ENCODE peak calls at places on chromosomes 13 and 19, in four cellular contexts. S is AG09309, A is lower leg skin, R is ovary. N is an unnamed sample.

GRCh38 chr19:10686193-10686592 is 15.0 kb upstream of the QTRT1 start:
- DNase-seq in S (no peak), A (no peak), R (no peak), N (no peak)

GRCh38 chr13:102721800-102722231 is 27.0 kb upstream of the METTL21C start:
- DNase-seq in S (no peak), A (no peak), R (no peak), N (no peak)

GRCh38 chr19:46426506-46427162 is 2.1 kb downstream of the PNMA8C start:
- DNase-seq in S (no peak), A (no peak), R (peak), N (no peak)

GRCh38 chr13:99805361-99805760 is 166.2 kb downstream of the ZIC5 start:
- DNase-seq in S (no peak), A (no peak), R (no peak), N (no peak)

GRCh38 chr19:46773018-46773399 is 15.4 kb downstream of the SLC1A5 start:
- DNase-seq in S (no peak), A (no peak), R (no peak), N (no peak)

GRCh38 chr19:17136026-17136425 is 60.4 kb downstream of the MYO9B start:
- DNase-seq in S (no peak), A (no peak), R (no peak), N (no peak)

GRCh38 chr13:101970339-101970738 is 431.5 kb downstream of the FGF14 start:
- DNase-seq in S (no peak), A (no peak), R (no peak), N (no peak)

GRCh38 chr19:16368385-16369305 is 44.0 kb downstream of the KLF2 start:
- DNase-seq in S (no peak), A (no peak), R (no peak), N (no peak)

GRCh38 chr19:40369797-40370196 is 20.2 kb downstream of the HIPK4 start:
- DNase-seq in S (no peak), A (no peak), R (no peak), N (no peak)

GRCh38 chr13:42812311-42812710 is 30.9 kb downstream of the FAM216B start:
- DNase-seq in S (no peak), A (no peak), R (no peak), N (no peak)

GRCh38 chr13:24280722-24281121 is 28.7 kb upstream of the C1QTNF9 start:
- DNase-seq in S (no peak), A (no peak), R (peak), N (no peak)

GRCh38 chr19:51166846-51167490 is 24.9 kb downstream of the SIGLEC7 start:
- DNase-seq in S (no peak), A (no peak), R (no peak), N (no peak)

GRCh38 chr19:1067341-1068103 is 555 bp downstream of the ARHGAP45 start:
- DNase-seq in S (no peak), A (no peak), R (no peak), N (no peak)

GRCh38 chr13:64855506-64855905 is 2374.6 kb downstream of the PCDH9 start:
- DNase-seq in S (no peak), A (no peak), R (no peak), N (no peak)

GRCh38 chr13:65768545-65768944 is 1461.6 kb downstream of the PCDH9 start:
- DNase-seq in S (no peak), A (no peak), R (no peak), N (no peak)

GRCh38 chr19:383922-384800 is 24.8 kb downstream of the C2CD4C start:
- DNase-seq in S (no peak), A (peak), R (no peak), N (no peak)

GRCh38 chr19:1725100-1726064 is 27.9 kb upstream of the ONECUT3 start:
- DNase-seq in S (no peak), A (no peak), R (peak), N (no peak)

GRCh38 chr19:29596080-29596479 is 10.0 kb upstream of the POP4 start:
- DNase-seq in S (no peak), A (no peak), R (no peak), N (no peak)

GRCh38 chr13:71871844-71872243 is 4.8 kb upstream of the DACH1 start:
- DNase-seq in S (no peak), A (no peak), R (no peak), N (no peak)

GRCh38 chr13:33787051-33787591 is 30.8 kb upstream of the RFC3 start:
- DNase-seq in S (no peak), A (no peak), R (no peak), N (no peak)

GRCh38 chr13:92074658-92075057 is 676.2 kb downstream of the GPC5 start:
- DNase-seq in S (no peak), A (no peak), R (no peak), N (peak)

GRCh38 chr13:37488682-37489081 is 109.9 kb downstream of the POSTN start:
- DNase-seq in S (no peak), A (no peak), R (no peak), N (no peak)

GRCh38 chr19:5090780-5091575 is 122.1 kb downstream of the KDM4B start:
- DNase-seq in S (peak), A (no peak), R (peak), N (no peak)

GRCh38 chr13:89783221-89783755 is 1564.2 kb upstream of the MIR17HG start:
- DNase-seq in S (no peak), A (no peak), R (no peak), N (no peak)

GRCh38 chr13:98482476-98483444 is 94.1 kb downstream of the STK24 start:
- DNase-seq in S (no peak), A (peak), R (peak), N (no peak)

GRCh38 chr13:45511310-45512147 is 46.8 kb downstream of the COG3 start:
- DNase-seq in S (no peak), A (no peak), R (no peak), N (no peak)

GRCh38 chr13:94716016-94716415 is 3.7 kb upstream of the SOX21 start:
- DNase-seq in S (no peak), A (no peak), R (no peak), N (no peak)

GRCh38 chr13:73970413-73971055 is 163.7 kb downstream of the KLF12 start:
- DNase-seq in S (no peak), A (no peak), R (no peak), N (no peak)

GRCh38 chr19:35053667-35054293 is 12.3 kb downstream of the HPN start:
- DNase-seq in S (no peak), A (no peak), R (no peak), N (no peak)

GRCh38 chr19:35058370-35058769 is 16.8 kb downstream of the HPN start:
- DNase-seq in S (no peak), A (no peak), R (no peak), N (no peak)

GRCh38 chr19:35056513-35057063 is 15.1 kb downstream of the HPN start:
- DNase-seq in S (no peak), A (no peak), R (no peak), N (no peak)

GRCh38 chr19:35054626-35055025 is 13.1 kb downstream of the HPN start:
- DNase-seq in S (no peak), A (no peak), R (no peak), N (no peak)

DNA sequence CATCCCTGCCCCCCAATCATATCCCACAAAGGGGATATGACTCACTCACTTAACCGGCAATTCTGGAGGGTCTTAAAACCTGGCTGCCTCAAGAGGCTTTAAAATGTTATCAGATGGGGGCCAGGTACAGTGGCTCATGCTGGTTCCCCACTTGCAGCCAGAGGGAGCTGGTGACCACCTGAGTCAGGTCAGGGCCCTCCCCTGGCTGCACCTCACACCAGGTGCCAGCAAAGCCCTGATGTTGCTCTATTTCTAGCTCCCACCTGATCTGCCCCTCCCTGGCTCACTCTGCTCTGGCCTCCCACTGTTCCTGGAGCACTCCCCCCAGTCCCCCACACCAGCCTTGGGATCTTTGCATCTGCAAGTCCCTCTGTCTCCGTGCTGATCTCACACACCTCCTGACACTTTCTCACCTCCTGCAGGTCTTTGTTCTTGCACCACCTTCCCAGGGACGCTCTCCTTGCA is 14.2 kb downstream of the HPN start:
- DNase-seq in S (no peak), A (no peak), R (no peak), N (no peak)
- TF ChIP-seq CTCF in S (peak), A (no peak), R (no peak), N (no peak)

GRCh38 chr19:3809881-3810707 is 23.9 kb upstream of the MATK start:
- DNase-seq in S (no peak), A (no peak), R (no peak), N (no peak)
- H3K4me3 ChIP-seq in S (no peak), A (no peak), R (no peak), N (no peak)

DNA sequence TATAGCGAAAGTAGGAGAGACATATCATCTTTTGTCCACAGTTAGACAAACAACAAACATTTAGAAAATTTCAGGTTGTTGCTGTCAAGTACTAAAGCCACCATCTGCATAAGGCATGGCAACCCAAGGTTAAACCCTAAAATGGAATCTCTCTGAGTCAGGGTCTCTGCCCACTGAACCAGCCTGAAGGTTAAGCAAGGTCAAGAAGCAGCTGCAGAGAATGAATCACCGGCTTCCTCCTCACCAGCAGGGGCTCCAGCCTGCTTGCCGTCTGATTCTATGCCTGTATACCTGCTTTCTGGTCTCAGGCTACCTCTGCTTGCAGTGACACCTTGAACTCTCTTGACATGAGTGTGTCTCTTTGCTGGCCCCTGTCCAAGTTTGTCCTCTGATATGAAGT is 726.2 kb upstream of the SGCG start:
- DNase-seq in S (no peak), A (no peak), R (no peak), N (no peak)
- TF ChIP-seq CTCF in S (no peak), A (no peak), R (no peak), N (no peak)

GRCh38 chr19:58492265-58492664 is 16.1 kb downstream of the ZNF446 start:
- DNase-seq in S (no peak), A (no peak), R (no peak), N (no peak)

DNA sequence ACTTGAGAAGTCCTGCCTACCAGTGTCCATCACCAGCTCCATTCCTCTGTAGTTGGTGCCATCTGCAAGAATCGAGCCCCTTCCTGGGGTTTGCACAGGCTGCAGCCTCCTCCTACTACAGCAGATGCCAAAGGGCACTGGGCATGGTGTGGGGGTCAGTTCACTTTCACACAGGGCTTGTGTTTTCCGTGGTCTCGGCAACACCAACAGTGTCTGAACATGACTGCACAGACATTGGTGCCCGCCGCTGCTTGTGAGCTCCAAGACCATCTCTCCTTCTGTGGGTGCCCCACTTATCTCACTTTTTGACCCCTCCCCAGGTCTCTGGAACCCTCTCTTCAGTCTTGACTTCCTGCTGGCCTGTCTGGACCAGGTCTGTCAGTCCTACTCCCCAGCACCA is 15.2 kb downstream of the ZNF446 start:
- DNase-seq in S (no peak), A (no peak), R (no peak), N (no peak)
- H3K4me3 ChIP-seq in S (no peak), A (no peak), R (no peak), N (no peak)

GRCh38 chr13:112873851-112874750 is 94.9 kb upstream of the MCF2L start:
- DNase-seq in S (no peak), A (peak), R (peak), N (no peak)
- TF ChIP-seq CTCF in S (peak), A (no peak), R (peak), N (peak)

DNA sequence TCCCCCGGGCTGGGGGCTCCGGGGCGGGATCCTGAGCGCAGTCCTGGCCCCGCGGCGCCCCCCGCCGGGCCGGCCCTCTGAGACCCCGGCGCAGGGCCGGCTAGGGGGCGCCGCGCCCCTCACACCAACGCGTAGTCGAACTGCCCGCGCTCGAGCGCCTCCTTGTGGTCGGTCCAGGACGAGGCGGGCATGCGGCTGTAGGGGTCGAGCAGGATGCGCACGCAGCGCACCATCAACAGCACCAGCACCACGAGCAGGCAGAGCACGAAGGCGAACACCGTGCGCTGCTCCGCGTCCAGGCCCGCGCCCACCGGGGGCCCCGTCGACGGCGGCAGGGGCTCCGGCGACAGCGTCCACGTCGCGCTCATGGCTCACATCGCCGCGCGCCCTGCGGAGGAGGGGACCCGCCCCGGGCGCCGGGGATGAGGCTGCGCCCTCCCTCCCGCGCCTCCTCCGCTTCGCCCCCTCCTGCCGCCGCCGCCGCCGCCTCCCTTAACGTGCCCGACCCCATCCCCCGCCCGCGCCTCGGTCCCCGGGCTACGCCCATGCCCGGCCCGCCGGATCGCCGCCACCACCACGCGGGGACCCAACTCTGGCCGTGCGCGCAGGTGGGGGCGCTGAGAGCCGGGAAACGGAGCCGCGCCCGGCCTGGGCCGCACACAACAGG is 631 bp downstream of the CTXN1 start:
- DNase-seq in S (no peak), A (peak), R (peak), N (no peak)
- H3K4me3 ChIP-seq in S (peak), A (peak), R (peak), N (peak)

N was measured in LNCaP clone FGC.